ENCODE peak calls at places on chromosomes 3 and 15, in six cellular contexts. L is GM23248, I is Peyer's patch, R is AG04450, G is heart left ventricle, N is mesenchymal stem cell. P is an unnamed sample.
A peak's percentile ranks its signal among the peaks of the same experiment; 100 is the strongest.

GRCh38 chr15:45943255-45943654 is 308.4 kb downstream of the SQOR start:
- DNase-seq in L (no peak), I (no peak), R (no peak), G (no peak), N (no peak), P (peak; percentile 64)

GRCh38 chr3:61899700-61900462 is 338.5 kb downstream of the PTPRG start:
- DNase-seq in L (no peak), I (no peak), R (no peak), G (no peak), N (no peak), P (no peak)

GRCh38 chr3:143658869-143659268 is 189.4 kb downstream of the SLC9A9 start:
- DNase-seq in L (peak; percentile 86), I (no peak), R (no peak), G (no peak), N (no peak), P (no peak)

GRCh38 chr3:154614078-154614477 is 184.1 kb upstream of the GPR149 start:
- DNase-seq in L (no peak), I (no peak), R (no peak), G (no peak), N (no peak), P (no peak)

GRCh38 chr3:127524300-127524896 is 66.1 kb downstream of the TPRA1 start:
- DNase-seq in L (no peak), I (no peak), R (no peak), G (no peak), N (no peak), P (no peak)

GRCh38 chr3:105745046-105745445 is 123.8 kb downstream of the CBLB start:
- DNase-seq in L (no peak), I (no peak), R (no peak), G (no peak), N (no peak), P (no peak)

GRCh38 chr15:90691369-90691768 is 25.8 kb upstream of the BLM start:
- DNase-seq in L (peak; percentile 25), I (no peak), R (no peak), G (no peak), N (no peak), P (no peak)

GRCh38 chr3:79255696-79256095 is 512.1 kb downstream of the ROBO1 start:
- DNase-seq in L (peak; percentile 13), I (no peak), R (no peak), G (no peak), N (no peak), P (no peak)

GRCh38 chr3:114496874-114497273 is 203.0 kb downstream of the TIGIT start:
- DNase-seq in L (peak; percentile 78), I (no peak), R (no peak), G (peak; percentile 33), N (peak; percentile 61), P (no peak)

GRCh38 chr3:41574900-41575299 is 375.6 kb downstream of the CTNNB1 start:
- DNase-seq in L (no peak), I (no peak), R (no peak), G (no peak), N (no peak), P (no peak)

GRCh38 chr15:95464091-95464888 is 866.2 kb upstream of the NR2F2 start:
- DNase-seq in L (no peak), I (no peak), R (no peak), G (no peak), N (no peak), P (no peak)

GRCh38 chr3:63015614-63016016 is 140.4 kb upstream of the CADPS start:
- DNase-seq in L (no peak), I (no peak), R (no peak), G (no peak), N (no peak), P (no peak)

GRCh38 chr3:149783576-149783975 is 8.8 kb downstream of the ANKUB1 start:
- DNase-seq in L (peak; percentile 65), I (no peak), R (peak; percentile 72), G (no peak), N (peak; percentile 38), P (no peak)

GRCh38 chr3:29764603-29765254 is 483.9 kb downstream of the RBMS3 start:
- DNase-seq in L (peak; percentile 87), I (no peak), R (peak; percentile 51), G (no peak), N (peak; percentile 49), P (no peak)

GRCh38 chr15:67080118-67080899 is 14.9 kb downstream of the SMAD3 start:
- DNase-seq in L (peak; percentile 90), I (no peak), R (no peak), G (no peak), N (peak; percentile 86), P (no peak)

GRCh38 chr3:97927699-97928098 is 44.5 kb downstream of the RIOX2 start:
- DNase-seq in L (no peak), I (no peak), R (peak; percentile 15), G (no peak), N (peak; percentile 38), P (no peak)

GRCh38 chr3:168034152-168034928 is 61.4 kb downstream of the GOLIM4 start:
- DNase-seq in L (peak; percentile 89), I (no peak), R (peak; percentile 2), G (peak; percentile 51), N (peak; percentile 71), P (no peak)

GRCh38 chr15:98657721-98658120 is 9.4 kb downstream of the IGF1R start:
- DNase-seq in L (peak; percentile 82), I (no peak), R (no peak), G (no peak), N (no peak), P (peak; percentile 51)

GRCh38 chr15:92922405-92923002 is 22.4 kb downstream of the CHD2 start:
- DNase-seq in L (no peak), I (no peak), R (no peak), G (no peak), N (no peak), P (no peak)

GRCh38 chr3:153456831-153457545 is 295.0 kb downstream of the RAP2B start:
- DNase-seq in L (no peak), I (no peak), R (no peak), G (no peak), N (no peak), P (no peak)

GRCh38 chr3:12905316-12906071 is 64.1 kb upstream of the RPL32 start:
- DNase-seq in L (no peak), I (no peak), R (no peak), G (no peak), N (no peak), P (no peak)

GRCh38 chr15:90558182-90558581 is 28.5 kb downstream of the CRTC3 start:
- DNase-seq in L (peak; percentile 61), I (peak; percentile 55), R (no peak), G (peak; percentile 49), N (peak; percentile 47), P (no peak)

GRCh38 chr15:74434260-74434915 is 630 bp upstream of the SEMA7A start:
- DNase-seq in L (peak; percentile 53), I (no peak), R (no peak), G (no peak), N (no peak), P (no peak)

GRCh38 chr3:43537206-43537605 is 84.6 kb downstream of the ANO10 start:
- DNase-seq in L (no peak), I (no peak), R (no peak), G (no peak), N (no peak), P (no peak)

GRCh38 chr15:53833134-53833624 is 73.7 kb upstream of the WDR72 start:
- DNase-seq in L (peak; percentile 0), I (no peak), R (no peak), G (no peak), N (no peak), P (no peak)
- H3K27ac ChIP-seq in L (no peak overlapping the region), I (no peak overlapping the region), R (no peak overlapping the region), G (no peak overlapping the region), N (peak overlapping the region; percentile 96), P (no peak overlapping the region)

GRCh38 chr3:66403268-66403990 is 97.4 kb downstream of the LRIG1 start:
- DNase-seq in L (peak; percentile 67), I (peak; percentile 32), R (no peak), G (no peak), N (no peak), P (no peak)

GRCh38 chr3:66406186-66406585 is 94.6 kb downstream of the LRIG1 start:
- DNase-seq in L (no peak), I (peak; percentile 26), R (no peak), G (no peak), N (no peak), P (no peak)

GRCh38 chr3:66405701-66406091 is 95.1 kb downstream of the LRIG1 start:
- DNase-seq in L (peak; percentile 96), I (peak; percentile 46), R (peak; percentile 64), G (peak; percentile 54), N (peak; percentile 46), P (no peak)

GRCh38 chr3:66404246-66404645 is 96.6 kb downstream of the LRIG1 start:
- DNase-seq in L (no peak), I (peak; percentile 32), R (no peak), G (no peak), N (no peak), P (no peak)

GRCh38 chr3:66404903-66405700 is 95.7 kb downstream of the LRIG1 start:
- DNase-seq in L (peak; percentile 49), I (peak; percentile 36), R (no peak), G (no peak), N (no peak), P (no peak)
- H3K27ac ChIP-seq in L (peak overlapping the region; percentile 47), I (no peak overlapping the region), R (peak overlapping the region; percentile 39), G (peak overlapping the region; percentile 81), N (no peak overlapping the region), P (no peak overlapping the region)

GRCh38 chr3:157086053-157086761 is 73.7 kb downstream of the CCNL1 start:
- DNase-seq in L (no peak), I (no peak), R (no peak), G (peak; percentile 71), N (no peak), P (no peak)

GRCh38 chr3:157083824-157084223 is 76.1 kb downstream of the CCNL1 start:
- DNase-seq in L (no peak), I (no peak), R (no peak), G (no peak), N (no peak), P (no peak)

GRCh38 chr3:157079677-157080369 is 80.1 kb downstream of the CCNL1 start:
- DNase-seq in L (peak; percentile 40), I (no peak), R (no peak), G (no peak), N (peak; percentile 17), P (no peak)

GRCh38 chr3:157081681-157082210 is 78.2 kb downstream of the CCNL1 start:
- DNase-seq in L (peak; percentile 99), I (peak; percentile 89), R (peak; percentile 73), G (peak; percentile 91), N (peak; percentile 97), P (peak; percentile 95)

DNA sequence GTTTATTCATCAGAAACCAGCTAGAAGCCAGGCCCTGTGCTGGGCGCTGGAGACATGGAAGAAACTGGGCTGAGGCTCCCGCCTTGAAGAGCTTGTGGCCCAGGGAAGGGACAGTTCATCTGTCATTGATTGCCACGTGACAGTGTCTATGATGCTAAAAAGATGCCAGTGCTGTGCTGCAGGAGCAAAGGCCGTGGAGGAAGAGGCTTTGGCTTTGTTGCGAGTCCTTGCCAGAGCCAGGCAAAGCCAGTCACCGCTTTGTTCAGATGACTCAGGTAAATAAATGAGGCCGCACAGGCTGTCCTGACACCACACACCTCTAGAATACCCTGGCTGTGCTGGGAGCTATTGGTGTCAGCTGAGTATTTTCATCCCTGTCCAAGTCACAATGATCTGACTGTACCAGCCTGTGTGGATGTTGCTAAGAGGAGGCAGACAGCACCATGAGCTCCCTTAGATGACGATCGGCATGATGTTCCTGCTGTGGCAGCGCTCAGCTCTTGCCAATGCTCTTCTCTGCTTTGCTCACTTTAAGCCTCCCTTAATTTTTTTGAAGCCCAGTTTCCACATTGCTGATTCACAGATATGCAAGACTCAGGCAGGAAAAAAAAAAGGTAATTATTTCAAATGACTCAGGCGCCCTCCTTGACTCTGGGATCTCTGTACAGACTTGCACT is 77.5 kb downstream of the CCNL1 start:
- DNase-seq in L (peak; percentile 95), I (peak; percentile 74), R (no peak), G (no peak), N (peak; percentile 80), P (peak; percentile 78)
- H3K27ac ChIP-seq in L (peak overlapping the region; percentile 79), I (peak overlapping the region; percentile 79), R (no peak overlapping the region), G (peak overlapping the region; percentile 52), N (peak overlapping the region; percentile 73), P (peak overlapping the region; percentile 91)

GRCh38 chr15:41492597-41493204 is 973 bp upstream of the ITPKA start:
- DNase-seq in L (no peak), I (no peak), R (no peak), G (no peak), N (no peak), P (no peak)
- H3K27ac ChIP-seq in L (no peak overlapping the region), I (peak overlapping the region; percentile 98), R (peak overlapping the region; percentile 81), G (peak overlapping the region; percentile 66), N (no peak overlapping the region), P (peak overlapping the region; percentile 6)

P was measured in epithelial cell of prostate.